ENCODE peak calls at places on chromosomes 3 and 15, in four cellular contexts. One of them, this sample, is unnamed.

GRCh38 chr3:155745795-155746550 is 1.1 kb upstream of the PLCH1 start:
- DNase-seq in GM12878: no peak
- DNase-seq in HepG2: peak; percentile 37
- DNase-seq in NT2/D1: no peak
- DNase-seq in this sample: peak; percentile 54

GRCh38 chr15:75502360-75502759 is 50.9 kb upstream of the SIN3A start:
- DNase-seq in HepG2: no peak
- DNase-seq in NT2/D1: no peak
- DNase-seq in GM12878: no peak
- DNase-seq in this sample: no peak

GRCh38 chr15:79994651-79995050 is 23.7 kb upstream of the BCL2A1 start:
- DNase-seq in GM12878: no peak
- DNase-seq in HepG2: no peak
- DNase-seq in NT2/D1: no peak
- DNase-seq in this sample: no peak

GRCh38 chr3:71721721-71722157 is 3.5 kb downstream of the EIF4E3 start:
- DNase-seq in HepG2: no peak
- DNase-seq in GM12878: no peak
- DNase-seq in NT2/D1: no peak
- DNase-seq in this sample: no peak

GRCh38 chr3:34382859-34383258 is 584.4 kb downstream of the PDCD6IP start:
- DNase-seq in NT2/D1: no peak
- DNase-seq in HepG2: no peak
- DNase-seq in GM12878: no peak
- DNase-seq in this sample: no peak

GRCh38 chr3:197792019-197792647 is 1.1 kb downstream of the LRCH3 start:
- DNase-seq in HepG2: no peak
- DNase-seq in NT2/D1: no peak
- DNase-seq in GM12878: no peak
- DNase-seq in this sample: no peak

GRCh38 chr3:98721776-98722175 is 41.4 kb upstream of the ST3GAL6 start:
- DNase-seq in NT2/D1: no peak
- DNase-seq in HepG2: no peak
- DNase-seq in GM12878: no peak
- DNase-seq in this sample: no peak

GRCh38 chr15:64010719-64011118 is 35.6 kb downstream of the DAPK2 start:
- DNase-seq in GM12878: peak; percentile 96
- DNase-seq in NT2/D1: no peak
- DNase-seq in HepG2: no peak
- DNase-seq in this sample: no peak

GRCh38 chr3:155602307-155602706 is 142.6 kb downstream of the PLCH1 start:
- DNase-seq in NT2/D1: no peak
- DNase-seq in GM12878: no peak
- DNase-seq in HepG2: no peak
- DNase-seq in this sample: no peak

GRCh38 chr3:140470962-140471361 is 206.9 kb upstream of the TRIM42 start:
- DNase-seq in GM12878: no peak
- DNase-seq in HepG2: no peak
- DNase-seq in NT2/D1: no peak
- DNase-seq in this sample: no peak

GRCh38 chr3:31968927-31969418 is 12.1 kb downstream of the OSBPL10 start:
- DNase-seq in HepG2: peak; percentile 96
- DNase-seq in NT2/D1: no peak
- DNase-seq in GM12878: no peak
- DNase-seq in this sample: peak; percentile 28

GRCh38 chr3:32392530-32393302 is 1.1 kb downstream of the CMTM7 start:
- DNase-seq in NT2/D1: no peak
- DNase-seq in GM12878: no peak
- DNase-seq in HepG2: no peak
- DNase-seq in this sample: no peak

GRCh38 chr3:108404409-108404808 is 106.0 kb downstream of the MYH15 start:
- DNase-seq in HepG2: no peak
- DNase-seq in GM12878: no peak
- DNase-seq in NT2/D1: no peak
- DNase-seq in this sample: no peak

GRCh38 chr15:34217587-34218225 is 7.1 kb upstream of the EMC4 start:
- DNase-seq in HepG2: no peak
- DNase-seq in GM12878: no peak
- DNase-seq in NT2/D1: no peak
- DNase-seq in this sample: no peak

GRCh38 chr3:14517601-14518431 is 22.3 kb downstream of the GRIP2 start:
- DNase-seq in HepG2: no peak
- DNase-seq in NT2/D1: no peak
- DNase-seq in GM12878: no peak
- DNase-seq in this sample: no peak

GRCh38 chr15:87977907-87978306 is 278.6 kb downstream of the NTRK3 start:
- DNase-seq in HepG2: no peak
- DNase-seq in GM12878: no peak
- DNase-seq in NT2/D1: no peak
- DNase-seq in this sample: no peak

GRCh38 chr3:102129774-102130608 is 280.7 kb downstream of the NFKBIZ start:
- DNase-seq in HepG2: no peak
- DNase-seq in NT2/D1: no peak
- DNase-seq in GM12878: no peak
- DNase-seq in this sample: no peak

GRCh38 chr15:66170716-66171115 is 82.8 kb downstream of the MEGF11 start:
- DNase-seq in HepG2: no peak
- DNase-seq in NT2/D1: no peak
- DNase-seq in GM12878: no peak
- DNase-seq in this sample: no peak

DNA sequence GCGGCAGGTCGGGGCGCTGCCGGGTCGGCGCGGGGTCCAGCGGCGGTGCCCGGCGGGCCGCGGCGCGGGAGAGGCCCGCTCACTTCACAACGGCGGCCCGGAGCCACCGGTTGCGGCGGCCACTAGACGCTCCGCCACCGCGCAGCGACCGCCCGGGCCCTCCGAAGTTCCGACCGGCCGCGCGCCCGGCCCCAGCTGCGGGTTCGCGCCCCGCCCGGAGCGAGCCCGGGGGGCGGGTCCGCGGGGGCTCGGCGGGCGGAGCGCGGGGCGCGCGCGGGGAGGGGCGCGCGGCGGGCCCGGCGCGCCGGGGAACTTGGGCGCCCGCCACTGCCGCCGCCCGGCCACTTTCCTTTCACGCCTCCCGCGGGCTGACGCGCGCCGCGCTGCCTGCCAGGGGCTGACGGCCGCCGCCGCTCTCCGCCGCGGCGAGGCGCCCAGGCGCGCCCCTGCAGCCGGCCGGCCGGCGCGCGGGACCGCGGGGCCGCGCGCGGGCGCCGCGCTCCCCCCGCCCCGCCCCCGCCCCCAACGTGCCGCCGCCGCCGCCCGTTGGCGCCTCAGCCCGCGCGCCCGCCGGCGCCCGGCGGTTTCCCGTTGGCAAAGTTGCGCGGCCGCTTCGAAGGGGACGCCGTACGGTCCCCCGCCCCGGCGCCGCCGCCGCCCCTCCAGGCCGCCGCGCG is 628 bp downstream of the SFMBT1 start:
- DNase-seq in GM12878: no peak
- DNase-seq in NT2/D1: no peak
- DNase-seq in HepG2: no peak
- DNase-seq in this sample: peak; percentile 80
- TF ChIP-seq SUZ12 in GM12878: no peak
- TF ChIP-seq SUZ12 in NT2/D1: no peak
- TF ChIP-seq SUZ12 in HepG2: no peak
- TF ChIP-seq SUZ12 in this sample: no peak

GRCh38 chr3:25728101-25728500 is 55.1 kb downstream of the NGLY1 start:
- DNase-seq in GM12878: no peak
- DNase-seq in NT2/D1: no peak
- DNase-seq in HepG2: no peak
- DNase-seq in this sample: no peak

GRCh38 chr3:25725810-25726209 is 57.4 kb downstream of the NGLY1 start:
- DNase-seq in GM12878: no peak
- DNase-seq in NT2/D1: no peak
- DNase-seq in HepG2: no peak
- DNase-seq in this sample: no peak

GRCh38 chr3:25727316-25727715 is 55.9 kb downstream of the NGLY1 start:
- DNase-seq in NT2/D1: no peak
- DNase-seq in GM12878: no peak
- DNase-seq in HepG2: no peak
- DNase-seq in this sample: no peak

GRCh38 chr3:25723802-25724201 is 59.1 kb upstream of the TOP2B start:
- DNase-seq in NT2/D1: no peak
- DNase-seq in GM12878: no peak
- DNase-seq in HepG2: no peak
- DNase-seq in this sample: no peak

GRCh38 chr3:25724948-25725645 is 58.1 kb downstream of the NGLY1 start:
- DNase-seq in NT2/D1: no peak
- DNase-seq in HepG2: no peak
- DNase-seq in GM12878: no peak
- DNase-seq in this sample: no peak
- TF ChIP-seq SUZ12 in NT2/D1: no peak
- TF ChIP-seq SUZ12 in HepG2: no peak
- TF ChIP-seq SUZ12 in GM12878: no peak
- TF ChIP-seq SUZ12 in this sample: no peak

DNA sequence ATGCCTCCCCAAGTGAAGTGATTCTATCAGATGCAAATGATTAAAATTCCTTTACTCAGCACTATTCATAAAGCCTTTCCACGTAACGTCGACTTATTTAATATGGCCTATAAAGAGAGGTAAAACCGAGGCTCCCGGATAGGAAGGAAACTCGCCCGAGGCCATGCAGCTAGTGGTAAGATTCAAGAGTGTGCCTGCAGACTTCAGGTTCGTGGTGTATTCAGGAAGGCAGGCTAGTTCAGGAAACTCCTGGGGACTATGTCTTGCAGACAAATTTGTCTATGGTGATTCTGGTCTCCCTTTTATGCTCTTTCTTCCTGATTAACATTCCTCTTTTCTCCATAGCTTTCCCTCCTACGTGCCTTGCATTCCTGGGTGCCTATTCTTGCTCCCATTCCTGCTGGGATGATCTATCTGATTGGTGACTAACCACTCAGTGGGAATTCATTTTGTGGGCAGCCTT is 150.7 kb downstream of the SST start:
- DNase-seq in HepG2: no peak
- DNase-seq in NT2/D1: peak; percentile 74
- DNase-seq in GM12878: no peak
- DNase-seq in this sample: no peak
- TF ChIP-seq SUZ12 in HepG2: no peak
- TF ChIP-seq SUZ12 in NT2/D1: no peak
- TF ChIP-seq SUZ12 in GM12878: no peak
- TF ChIP-seq SUZ12 in this sample: no peak

GRCh38 chr3:77506384-77506783 is 466.5 kb downstream of the ROBO2 start:
- DNase-seq in GM12878: no peak
- DNase-seq in HepG2: no peak
- DNase-seq in NT2/D1: no peak
- DNase-seq in this sample: no peak
- TF ChIP-seq SUZ12 in GM12878: no peak
- TF ChIP-seq SUZ12 in HepG2: no peak
- TF ChIP-seq SUZ12 in NT2/D1: no peak
- TF ChIP-seq SUZ12 in this sample: no peak

GRCh38 chr3:182869059-182869458 is 75.8 kb downstream of the ATP11B start:
- DNase-seq in GM12878: no peak
- DNase-seq in NT2/D1: no peak
- DNase-seq in HepG2: no peak
- DNase-seq in this sample: no peak
- TF ChIP-seq SUZ12 in GM12878: no peak
- TF ChIP-seq SUZ12 in NT2/D1: no peak
- TF ChIP-seq SUZ12 in HepG2: no peak
- TF ChIP-seq SUZ12 in this sample: no peak

GRCh38 chr3:56835626-56836025 is 33.9 kb upstream of the ARHGEF3 start:
- DNase-seq in HepG2: no peak
- DNase-seq in GM12878: no peak
- DNase-seq in NT2/D1: no peak
- DNase-seq in this sample: no peak
- TF ChIP-seq SUZ12 in HepG2: no peak
- TF ChIP-seq SUZ12 in GM12878: no peak
- TF ChIP-seq SUZ12 in NT2/D1: no peak
- TF ChIP-seq SUZ12 in this sample: no peak

GRCh38 chr3:132535575-132536441 is 61.3 kb upstream of the ACKR4 start:
- DNase-seq in GM12878: peak; percentile 8
- DNase-seq in HepG2: peak; percentile 69
- DNase-seq in NT2/D1: peak; percentile 75
- DNase-seq in this sample: peak; percentile 69
- TF ChIP-seq SUZ12 in GM12878: no peak
- TF ChIP-seq SUZ12 in HepG2: no peak
- TF ChIP-seq SUZ12 in NT2/D1: no peak
- TF ChIP-seq SUZ12 in this sample: no peak

This sample was measured in HEK293T.